ENCODE peak calls at places on chromosomes 1 and 21, in eight cellular contexts. F, D, B, S, G, M, R and K are unnamed samples.

GRCh38 chr1:16067127-16067768 is 6.2 kb downstream of the FAM131C start:
- DNase-seq in F (peak; percentile 76), D (no peak), B (no peak), S (peak; percentile 60), G (no peak), M (no peak), R (no peak), K (no peak)

GRCh38 chr1:151372411-151372934 is at the start of gene SELENBP1:
- DNase-seq in F (peak; percentile 11), D (no peak), B (peak; percentile 51), S (peak; percentile 96), G (peak; percentile 48), M (peak; percentile 19), R (no peak), K (peak; percentile 37)

GRCh38 chr1:221961532-221962292 is 219.8 kb upstream of the DUSP10 start:
- DNase-seq in F (no peak), D (no peak), B (peak; percentile 3), S (peak; percentile 30), G (no peak), M (no peak), R (peak; percentile 72), K (peak; percentile 54)

GRCh38 chr1:62437273-62437945 is 560 bp downstream of the USP1 start:
- DNase-seq in F (peak; percentile 16), D (peak; percentile 37), B (no peak), S (no peak), G (peak; percentile 60), M (no peak), R (no peak), K (no peak)

GRCh38 chr1:219927956-219928790 is at the start of gene SLC30A10:
- DNase-seq in F (no peak), D (no peak), B (no peak), S (no peak), G (peak; percentile 15), M (no peak), R (peak; percentile 3), K (no peak)

GRCh38 chr1:117128323-117129079 is 7.0 kb upstream of the TRIM45 start:
- DNase-seq in F (peak; percentile 56), D (no peak), B (no peak), S (peak; percentile 22), G (no peak), M (no peak), R (peak; percentile 45), K (no peak)

GRCh38 chr1:2466834-2467554 is 9.1 kb upstream of the PLCH2 start:
- DNase-seq in F (peak; percentile 70), D (peak; percentile 16), B (no peak), S (no peak), G (no peak), M (peak; percentile 13), R (no peak), K (no peak)

GRCh38 chr1:200795151-200795550 is 56.5 kb downstream of the CAMSAP2 start:
- DNase-seq in F (no peak), D (no peak), B (no peak), S (no peak), G (no peak), M (no peak), R (no peak), K (peak; percentile 43)

GRCh38 chr1:53902235-53902920 is 8.4 kb downstream of the DIO1 start:
- DNase-seq in F (no peak), D (no peak), B (no peak), S (no peak), G (no peak), M (no peak), R (no peak), K (no peak)

GRCh38 chr1:41918450-41919043 is at the start of gene HIVEP3:
- DNase-seq in F (peak; percentile 76), D (no peak), B (no peak), S (peak; percentile 70), G (peak; percentile 3), M (no peak), R (no peak), K (no peak)

GRCh38 chr1:76105269-76105850 is 30.8 kb downstream of the ST6GALNAC3 start:
- DNase-seq in F (no peak), D (no peak), B (no peak), S (peak; percentile 6), G (no peak), M (no peak), R (peak; percentile 35), K (no peak)

GRCh38 chr1:41342774-41343355 is 18.4 kb upstream of the FOXO6 start:
- DNase-seq in F (no peak), D (no peak), B (no peak), S (no peak), G (no peak), M (no peak), R (no peak), K (no peak)

GRCh38 chr1:246450485-246451251 is 56.4 kb downstream of the SMYD3 start:
- DNase-seq in F (peak; percentile 73), D (no peak), B (no peak), S (peak; percentile 68), G (no peak), M (no peak), R (peak; percentile 51), K (no peak)

GRCh38 chr1:35888255-35888654 is 5.2 kb downstream of the AGO1 start:
- DNase-seq in F (no peak), D (no peak), B (no peak), S (no peak), G (no peak), M (no peak), R (no peak), K (no peak)

GRCh38 chr1:27392778-27393635 is 585 bp downstream of the GPR3 start:
- DNase-seq in F (peak; percentile 20), D (no peak), B (no peak), S (no peak), G (no peak), M (no peak), R (no peak), K (no peak)

GRCh38 chr1:226637147-226637935 is 88.8 kb downstream of the STUM start:
- DNase-seq in F (peak; percentile 78), D (no peak), B (no peak), S (no peak), G (no peak), M (no peak), R (no peak), K (no peak)

GRCh38 chr1:32200226-32201010 is at the start of gene CCDC28B:
- DNase-seq in F (peak; percentile 86), D (peak; percentile 44), B (peak; percentile 41), S (peak; percentile 67), G (peak; percentile 66), M (no peak), R (peak; percentile 52), K (peak; percentile 68)

GRCh38 chr1:55076356-55076755 is 37.0 kb downstream of the PCSK9 start:
- DNase-seq in F (no peak), D (no peak), B (no peak), S (no peak), G (no peak), M (no peak), R (no peak), K (no peak)

GRCh38 chr1:179129702-179130473 is 48.0 kb downstream of the TOR3A start:
- DNase-seq in F (no peak), D (no peak), B (no peak), S (no peak), G (no peak), M (no peak), R (peak; percentile 43), K (no peak)

GRCh38 chr1:232226197-232226681 is 403.7 kb downstream of the SIPA1L2 start:
- DNase-seq in F (no peak), D (no peak), B (peak; percentile 6), S (peak; percentile 83), G (no peak), M (peak; percentile 68), R (no peak), K (peak; percentile 48)

GRCh38 chr1:24369199-24369598 is 44.4 kb downstream of the STPG1 start:
- DNase-seq in F (peak; percentile 73), D (no peak), B (no peak), S (no peak), G (no peak), M (no peak), R (no peak), K (no peak)

GRCh38 chr1:87134625-87135024 is 194.1 kb upstream of the LMO4 start:
- DNase-seq in F (no peak), D (no peak), B (no peak), S (no peak), G (no peak), M (no peak), R (no peak), K (no peak)

GRCh38 chr1:163174524-163175437 is 27.9 kb downstream of the RGS5 start:
- DNase-seq in F (peak; percentile 7), D (no peak), B (no peak), S (peak; percentile 53), G (peak; percentile 10), M (peak; percentile 19), R (peak; percentile 36), K (peak; percentile 71)

GRCh38 chr21:43192501-43193081 is 23.8 kb downstream of the CRYAA start:
- DNase-seq in F (peak; percentile 36), D (no peak), B (no peak), S (no peak), G (no peak), M (no peak), R (no peak), K (no peak)

GRCh38 chr1:57711326-57711725 is 287.5 kb upstream of the DAB1 start:
- DNase-seq in F (no peak), D (no peak), B (no peak), S (no peak), G (no peak), M (no peak), R (no peak), K (no peak)

GRCh38 chr1:61434276-61434675 is 290.7 kb downstream of the TM2D1 start:
- DNase-seq in F (no peak), D (no peak), B (no peak), S (no peak), G (peak; percentile 12), M (no peak), R (no peak), K (peak; percentile 38)

GRCh38 chr1:22503721-22504410 is 52.2 kb downstream of the ZBTB40 start:
- DNase-seq in F (no peak), D (no peak), B (no peak), S (no peak), G (no peak), M (no peak), R (no peak), K (no peak)

GRCh38 chr1:92839442-92839841 is 7.6 kb downstream of the RPL5 start:
- DNase-seq in F (no peak), D (no peak), B (no peak), S (no peak), G (no peak), M (no peak), R (no peak), K (no peak)

GRCh38 chr21:42524341-42525227 is 10.9 kb downstream of the SLC37A1 start:
- DNase-seq in F (peak; percentile 89), D (no peak), B (no peak), S (peak; percentile 90), G (no peak), M (no peak), R (no peak), K (peak; percentile 15)

GRCh38 chr1:201284636-201285035 is 1.3 kb downstream of the PKP1 start:
- DNase-seq in F (no peak), D (no peak), B (no peak), S (no peak), G (no peak), M (no peak), R (no peak), K (no peak)

GRCh38 chr1:24379733-24380315 is 33.8 kb downstream of the STPG1 start:
- DNase-seq in F (no peak), D (no peak), B (no peak), S (no peak), G (no peak), M (no peak), R (no peak), K (no peak)

GRCh38 chr1:36920371-36920770 is 113.9 kb downstream of the GRIK3 start:
- DNase-seq in F (no peak), D (no peak), B (no peak), S (no peak), G (no peak), M (no peak), R (no peak), K (no peak)

GRCh38 chr1:213982814-213983588 is 4.8 kb upstream of the PROX1 start:
- DNase-seq in F (peak; percentile 34), D (no peak), B (no peak), S (peak; percentile 83), G (peak; percentile 37), M (no peak), R (no peak), K (no peak)